ENCODE peak calls at places on chromosomes 12 and 14, in ten cellular contexts. Y is fibroblast of lung, D is choroid plexus epithelial cell, L is astrocyte of the spinal cord, R is body of pancreas, C is WERI-Rb-1, O is neural progenitor cell, T is fibroblast of pulmonary artery, B is A549, W is GM23338. K is an unnamed sample.

GRCh38 chr14:102568115-102568614 is 24.3 kb upstream of the RCOR1 start:
- DNase-seq in R (peak), C (no peak), D (no peak), O (no peak), B (peak), T (no peak), L (no peak), W (peak), Y (no peak), K (no peak)

GRCh38 chr12:109822951-109823411 is 10.2 kb downstream of the TRPV4 start:
- DNase-seq in L (no peak), T (no peak), D (no peak), Y (peak), O (no peak), R (peak), W (no peak), C (no peak), B (peak), K (no peak)

GRCh38 chr14:51576899-51577298 is 74.8 kb upstream of the FRMD6 start:
- DNase-seq in L (no peak), R (no peak), O (no peak), W (no peak), Y (peak), C (no peak), B (no peak), T (no peak), D (peak), K (peak)

GRCh38 chr14:105477659-105478623 is 3.3 kb downstream of the CRIP2 start:
- DNase-seq in B (no peak), O (peak), T (no peak), C (no peak), L (no peak), W (peak), Y (no peak), D (no peak), R (no peak), K (no peak)

GRCh38 chr14:101502761-101503392 is 58.4 kb upstream of the DIO3 start:
- DNase-seq in C (no peak), R (no peak), B (no peak), Y (no peak), L (no peak), W (no peak), D (no peak), O (no peak), T (no peak), K (no peak)

GRCh38 chr14:75784314-75784686 is 123.3 kb downstream of the TTLL5 start:
- DNase-seq in B (no peak), D (no peak), T (no peak), R (no peak), L (no peak), Y (no peak), W (no peak), O (no peak), C (no peak), K (no peak)

GRCh38 chr12:15186593-15186992 is 34.6 kb downstream of the RERG start:
- DNase-seq in Y (no peak), W (no peak), L (no peak), B (no peak), C (peak), O (no peak), D (no peak), R (peak), T (no peak), K (no peak)

GRCh38 chr12:19652391-19652790 is 213.1 kb downstream of the AEBP2 start:
- DNase-seq in C (no peak), Y (peak), B (no peak), O (no peak), W (no peak), T (no peak), L (no peak), D (no peak), R (no peak), K (no peak)

GRCh38 chr14:70338550-70338949 is 20.9 kb downstream of the COX16 start:
- DNase-seq in T (no peak), R (no peak), D (no peak), Y (no peak), L (no peak), B (no peak), O (no peak), C (no peak), W (no peak), K (no peak)

GRCh38 chr12:5442251-5443006 is 10.5 kb downstream of the NTF3 start:
- DNase-seq in C (peak), D (peak), Y (peak), R (peak), T (peak), O (peak), L (peak), W (peak), B (peak), K (peak)

DNA sequence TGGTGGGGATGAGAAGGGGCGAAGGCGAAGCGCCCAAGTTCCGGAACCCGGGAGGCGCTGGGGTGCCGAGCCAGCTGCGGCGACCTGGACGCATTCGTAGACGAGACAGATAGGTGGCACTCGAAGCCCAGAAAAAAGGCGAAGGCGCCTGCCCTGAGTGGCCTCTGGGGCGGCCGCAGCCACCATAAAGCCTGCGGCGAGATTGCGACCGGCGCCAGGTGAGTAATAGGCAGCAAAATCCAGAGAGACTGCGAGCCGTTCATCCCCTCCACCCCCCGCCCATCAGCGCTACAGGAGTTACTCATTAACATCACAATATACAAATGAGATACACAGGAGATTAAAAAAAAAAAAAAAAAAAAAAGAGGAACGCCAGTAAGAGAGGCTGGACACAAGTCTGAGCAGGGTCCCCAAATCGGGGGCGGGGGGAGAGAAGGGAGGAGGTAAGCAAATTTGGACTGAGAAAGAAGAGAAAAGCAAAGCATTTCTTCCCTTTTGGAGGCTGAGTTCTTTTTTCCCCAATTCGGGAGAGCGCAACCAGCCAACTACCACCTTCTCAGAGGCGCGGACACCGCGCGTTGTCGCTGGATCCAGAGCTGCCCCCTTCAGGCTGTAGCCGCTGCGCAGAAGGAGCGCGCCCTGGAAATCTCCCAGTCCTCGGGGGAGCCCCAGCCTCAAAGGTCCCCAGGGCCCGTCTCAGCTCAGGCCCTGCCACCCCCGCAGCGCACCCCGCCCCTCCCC is 15.7 kb downstream of the TBX3 start:
- DNase-seq in Y (peak), T (peak), L (peak), R (peak), B (peak), W (peak), D (peak), O (peak), C (peak), K (peak)
- H3K4me3 ChIP-seq in Y (peak), T (peak), L (peak), R (no peak), B (peak), W (peak), D (peak), O (peak), C (peak), K (peak)

DNA sequence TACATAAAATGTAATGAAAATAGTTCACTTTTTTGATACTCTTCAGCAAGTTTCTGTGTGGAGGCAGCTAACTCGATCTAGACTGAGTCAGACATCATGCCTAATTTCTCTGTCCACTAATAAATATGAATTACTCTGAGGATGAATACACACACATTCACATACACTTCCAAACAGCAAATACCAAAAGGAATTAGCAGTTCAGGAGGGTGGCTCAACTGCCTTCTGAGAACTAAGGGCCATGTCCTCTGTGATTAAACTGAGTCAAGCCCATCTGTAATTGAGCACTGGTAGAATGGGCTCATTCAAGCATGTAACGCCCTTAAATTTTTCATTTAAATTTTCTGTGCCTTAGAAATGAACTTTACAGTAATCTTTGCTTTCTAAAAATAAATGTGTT is 242.5 kb downstream of the AKAP6 start:
- DNase-seq in C (no peak), D (no peak), O (peak), B (no peak), L (no peak), T (no peak), R (no peak), W (no peak), Y (peak), K (no peak)
- H3K4me3 ChIP-seq in C (no peak), D (no peak), O (no peak), B (no peak), L (no peak), T (no peak), R (no peak), W (no peak), Y (no peak), K (no peak)

GRCh38 chr12:63857771-63858670 is 13.5 kb downstream of the SRGAP1 start:
- DNase-seq in O (no peak), T (peak), B (peak), R (no peak), C (no peak), W (no peak), Y (peak), L (peak), D (peak), K (no peak)

GRCh38 chr12:63853978-63854377 is 9.5 kb downstream of the SRGAP1 start:
- DNase-seq in B (no peak), Y (no peak), D (no peak), W (no peak), O (no peak), R (no peak), C (no peak), L (no peak), T (no peak), K (no peak)

GRCh38 chr12:63849641-63850040 is 5.1 kb downstream of the SRGAP1 start:
- DNase-seq in O (no peak), R (no peak), W (no peak), B (no peak), T (no peak), D (no peak), L (no peak), Y (no peak), C (no peak), K (no peak)

DNA sequence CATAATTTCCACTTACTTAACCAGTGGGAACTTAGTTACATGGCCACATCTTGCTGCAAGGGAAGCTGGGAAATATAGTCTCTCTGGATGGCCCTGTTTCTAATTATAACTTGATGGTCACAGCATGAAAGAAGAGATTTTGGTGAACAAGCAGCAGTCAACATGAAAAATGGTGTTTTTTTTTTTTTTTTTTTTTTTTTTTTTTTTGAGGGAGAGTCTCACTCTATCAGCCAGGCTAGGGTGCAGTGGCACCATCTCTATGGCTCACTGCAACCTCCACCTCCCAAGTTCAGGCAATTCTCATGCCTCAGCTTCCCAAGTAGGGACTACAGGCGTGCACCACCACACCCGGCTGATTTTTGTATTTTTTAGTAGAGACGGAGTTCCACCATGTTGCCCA is 10.8 kb downstream of the SRGAP1 start:
- DNase-seq in Y (no peak), R (no peak), O (no peak), T (no peak), D (no peak), C (no peak), L (no peak), W (no peak), B (no peak), K (no peak)
- H3K4me3 ChIP-seq in Y (no peak), R (no peak), O (no peak), T (no peak), D (no peak), C (no peak), L (no peak), W (no peak), B (no peak), K (no peak)

GRCh38 chr12:31599053-31599452 is 8.1 kb upstream of the DENND5B start:
- DNase-seq in T (no peak), R (no peak), D (no peak), C (no peak), Y (no peak), L (no peak), O (no peak), B (no peak), W (no peak), K (no peak)
- H3K4me3 ChIP-seq in T (no peak), R (no peak), D (no peak), C (no peak), Y (no peak), L (no peak), O (no peak), B (no peak), W (no peak), K (no peak)

DNA sequence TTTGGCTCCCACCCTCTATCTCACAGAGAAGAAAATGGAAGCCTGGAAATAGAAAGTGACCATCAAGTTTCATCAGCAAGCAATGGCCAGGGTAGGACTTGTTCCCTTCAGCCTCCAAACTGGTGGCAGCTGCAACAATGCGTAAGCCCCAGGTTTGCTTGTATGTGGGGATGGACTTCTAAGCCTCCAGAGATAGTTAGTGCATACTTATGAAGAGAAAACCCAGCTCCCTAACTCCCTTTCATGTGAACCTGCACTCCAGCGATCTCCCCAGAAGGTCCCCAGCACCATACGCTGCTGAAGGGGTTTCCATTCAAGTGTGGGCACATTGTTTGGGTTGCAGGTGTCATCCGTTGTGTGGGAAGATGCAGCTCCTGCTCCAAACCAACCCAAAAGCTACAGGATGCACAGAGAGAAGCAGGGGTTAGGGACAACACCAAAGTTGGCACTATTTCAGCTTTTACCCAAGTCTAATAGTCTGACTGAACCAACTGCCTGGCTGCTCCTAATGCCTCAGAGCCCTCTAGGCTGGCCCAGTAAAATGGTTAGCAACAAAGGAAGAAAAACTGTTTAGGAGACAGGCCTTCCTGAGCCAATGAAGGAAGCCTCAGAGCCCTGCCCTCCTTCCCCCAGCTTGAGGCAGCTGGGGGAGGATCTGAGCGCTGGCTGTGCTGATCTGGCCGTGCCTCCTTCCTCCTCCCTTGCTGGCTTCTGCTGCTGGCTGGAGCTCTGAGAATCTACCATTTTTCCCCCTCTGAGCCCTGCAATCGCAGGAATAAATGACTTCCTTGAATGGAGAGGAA is 12.3 kb downstream of the ZFP36L1 start:
- DNase-seq in Y (peak), T (peak), R (peak), D (peak), W (no peak), B (peak), C (peak), O (peak), L (peak), K (peak)
- H3K4me3 ChIP-seq in Y (no peak), T (no peak), R (no peak), D (no peak), W (no peak), B (no peak), C (peak), O (no peak), L (no peak), K (no peak)

DNA sequence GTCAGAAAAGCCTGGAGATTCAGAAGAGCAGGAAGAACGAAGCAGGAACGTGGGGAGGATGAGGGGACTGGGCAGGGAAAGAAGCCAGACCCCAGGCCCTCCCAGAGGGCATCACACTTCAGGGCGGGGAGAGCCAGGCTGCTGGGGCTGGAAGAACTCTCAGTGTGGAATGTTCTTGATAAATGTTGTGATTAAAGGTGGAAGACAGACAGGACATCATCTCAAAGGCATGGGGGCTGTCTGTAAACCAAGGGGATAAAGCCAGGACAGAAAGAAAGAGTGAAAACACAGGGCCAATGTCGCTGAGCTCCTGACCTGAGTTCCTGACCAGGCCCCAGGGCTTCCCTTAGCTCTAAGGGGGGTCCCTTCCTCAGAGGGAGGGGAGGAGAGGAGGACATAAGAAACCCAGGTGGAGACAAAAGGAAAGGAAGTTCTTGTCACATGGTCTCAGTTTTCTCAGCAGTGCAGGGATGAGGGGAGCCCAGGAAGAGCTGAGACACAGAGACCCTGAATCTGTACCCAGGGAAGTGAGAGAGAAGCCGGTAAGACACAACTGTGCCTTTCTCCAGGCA is 56.3 kb downstream of the SETD3 start:
- DNase-seq in W (peak), T (no peak), B (no peak), Y (no peak), D (no peak), R (no peak), L (no peak), O (no peak), C (no peak), K (no peak)
- H3K4me3 ChIP-seq in W (no peak), T (no peak), B (no peak), Y (no peak), D (no peak), R (no peak), L (no peak), O (no peak), C (no peak), K (no peak)

GRCh38 chr12:96212456-96213375 is 18.5 kb downstream of the ELK3 start:
- DNase-seq in B (no peak), L (no peak), Y (no peak), R (no peak), W (no peak), C (no peak), D (no peak), O (no peak), T (no peak), K (no peak)
- H3K4me3 ChIP-seq in B (no peak), L (no peak), Y (no peak), R (no peak), W (no peak), C (no peak), D (no peak), O (no peak), T (no peak), K (no peak)

GRCh38 chr12:69415471-69416275 is 54.5 kb upstream of the FRS2 start:
- DNase-seq in W (peak), O (peak), Y (peak), L (peak), T (peak), D (peak), C (peak), R (peak), B (peak), K (peak)

GRCh38 chr12:69419701-69420100 is 50.5 kb upstream of the FRS2 start:
- DNase-seq in Y (no peak), W (no peak), T (no peak), O (no peak), D (no peak), L (no peak), B (no peak), R (no peak), C (no peak), K (no peak)

GRCh38 chr12:69417741-69418167 is 52.4 kb upstream of the FRS2 start:
- DNase-seq in Y (no peak), W (no peak), R (no peak), T (no peak), D (no peak), L (no peak), O (no peak), B (no peak), C (no peak), K (no peak)

GRCh38 chr12:69421548-69421947 is 48.6 kb upstream of the FRS2 start:
- DNase-seq in L (no peak), Y (no peak), T (no peak), B (no peak), C (no peak), R (no peak), W (no peak), D (no peak), O (no peak), K (no peak)

GRCh38 chr12:69417231-69417630 is 53.0 kb upstream of the FRS2 start:
- DNase-seq in W (no peak), R (no peak), C (peak), L (no peak), B (no peak), D (no peak), T (no peak), O (no peak), Y (no peak), K (no peak)
- H3K4me3 ChIP-seq in W (no peak), R (no peak), C (no peak), L (no peak), B (no peak), D (no peak), T (no peak), O (no peak), Y (no peak), K (no peak)

K was measured in cardiac fibroblast.